ENCODE peak calls at places on chromosomes 5 and 9, in six cellular contexts. One of them, this sample, is unnamed.

GRCh38 chr9:90985631-90986030 is 184.0 kb downstream of the SYK start:
- DNase-seq in Caco-2: no peak
- DNase-seq in mesenchymal stem cell: no peak
- DNase-seq in AG09309: no peak
- DNase-seq in right lobe of liver: no peak
- DNase-seq in aorta: no peak
- DNase-seq in this sample: no peak

GRCh38 chr5:141431286-141431685 is 979 bp downstream of the PCDHGA12 start:
- DNase-seq in Caco-2: no peak
- DNase-seq in mesenchymal stem cell: no peak
- DNase-seq in right lobe of liver: no peak
- DNase-seq in AG09309: no peak
- DNase-seq in aorta: no peak
- DNase-seq in this sample: no peak

GRCh38 chr5:169408735-169409134 is 107.8 kb upstream of the SLIT3 start:
- DNase-seq in AG09309: peak; percentile 51
- DNase-seq in Caco-2: no peak
- DNase-seq in aorta: no peak
- DNase-seq in right lobe of liver: no peak
- DNase-seq in mesenchymal stem cell: no peak
- DNase-seq in this sample: no peak

GRCh38 chr5:149795360-149795759 is 65.2 kb downstream of the PPARGC1B start:
- DNase-seq in right lobe of liver: no peak
- DNase-seq in AG09309: no peak
- DNase-seq in aorta: no peak
- DNase-seq in Caco-2: no peak
- DNase-seq in mesenchymal stem cell: no peak
- DNase-seq in this sample: no peak

GRCh38 chr5:156528673-156529072 is 201.7 kb downstream of the SGCD start:
- DNase-seq in Caco-2: no peak
- DNase-seq in mesenchymal stem cell: no peak
- DNase-seq in aorta: no peak
- DNase-seq in AG09309: no peak
- DNase-seq in right lobe of liver: no peak
- DNase-seq in this sample: no peak

GRCh38 chr5:35869705-35870277 is 13.1 kb downstream of the IL7R start:
- DNase-seq in aorta: no peak
- DNase-seq in right lobe of liver: no peak
- DNase-seq in Caco-2: no peak
- DNase-seq in mesenchymal stem cell: no peak
- DNase-seq in AG09309: no peak
- DNase-seq in this sample: no peak

GRCh38 chr5:120697147-120697546 is 233.0 kb downstream of the PRR16 start:
- DNase-seq in Caco-2: no peak
- DNase-seq in mesenchymal stem cell: no peak
- DNase-seq in AG09309: no peak
- DNase-seq in right lobe of liver: no peak
- DNase-seq in aorta: no peak
- DNase-seq in this sample: no peak

GRCh38 chr5:28779161-28779754 is 1740.9 kb upstream of the CDH9 start:
- DNase-seq in mesenchymal stem cell: peak; percentile 8
- DNase-seq in aorta: no peak
- DNase-seq in AG09309: no peak
- DNase-seq in right lobe of liver: no peak
- DNase-seq in Caco-2: no peak
- DNase-seq in this sample: peak; percentile 2

GRCh38 chr5:132679166-132679565 is 5.4 kb downstream of the IL4 start:
- DNase-seq in Caco-2: no peak
- DNase-seq in aorta: no peak
- DNase-seq in right lobe of liver: no peak
- DNase-seq in mesenchymal stem cell: no peak
- DNase-seq in AG09309: no peak
- DNase-seq in this sample: no peak

GRCh38 chr9:134802201-134802795 is 78.3 kb upstream of the FCN2 start:
- DNase-seq in aorta: no peak
- DNase-seq in AG09309: no peak
- DNase-seq in Caco-2: no peak
- DNase-seq in right lobe of liver: no peak
- DNase-seq in mesenchymal stem cell: no peak
- DNase-seq in this sample: no peak

GRCh38 chr9:135309763-135310125 is 169.8 kb upstream of the PPP1R26 start:
- DNase-seq in right lobe of liver: no peak
- DNase-seq in aorta: no peak
- DNase-seq in AG09309: no peak
- DNase-seq in mesenchymal stem cell: no peak
- DNase-seq in Caco-2: no peak
- DNase-seq in this sample: no peak

GRCh38 chr5:56813302-56813701 is 2.0 kb upstream of the MAP3K1 start:
- DNase-seq in aorta: no peak
- DNase-seq in AG09309: no peak
- DNase-seq in mesenchymal stem cell: no peak
- DNase-seq in Caco-2: no peak
- DNase-seq in right lobe of liver: no peak
- DNase-seq in this sample: no peak

GRCh38 chr5:52725065-52725746 is 62.5 kb upstream of the ITGA1 start:
- DNase-seq in aorta: no peak
- DNase-seq in right lobe of liver: no peak
- DNase-seq in Caco-2: no peak
- DNase-seq in mesenchymal stem cell: peak; percentile 65
- DNase-seq in AG09309: no peak
- DNase-seq in this sample: peak; percentile 52

GRCh38 chr5:170216262-170216864 is 16.4 kb upstream of the C5orf58 start:
- DNase-seq in mesenchymal stem cell: peak; percentile 68
- DNase-seq in right lobe of liver: no peak
- DNase-seq in Caco-2: peak; percentile 45
- DNase-seq in aorta: no peak
- DNase-seq in AG09309: peak; percentile 42
- DNase-seq in this sample: peak; percentile 79

GRCh38 chr5:179858241-179858585 is 404 bp downstream of the MRNIP start:
- DNase-seq in right lobe of liver: peak; percentile 63
- DNase-seq in AG09309: no peak
- DNase-seq in mesenchymal stem cell: no peak
- DNase-seq in Caco-2: peak; percentile 55
- DNase-seq in aorta: no peak
- DNase-seq in this sample: peak; percentile 57

GRCh38 chr5:97142521-97143254 is at the start of gene LIX1:
- DNase-seq in right lobe of liver: no peak
- DNase-seq in aorta: no peak
- DNase-seq in AG09309: no peak
- DNase-seq in Caco-2: peak; percentile 66
- DNase-seq in mesenchymal stem cell: peak; percentile 57
- DNase-seq in this sample: peak; percentile 55

GRCh38 chr5:106399381-106399780 is 1271.4 kb downstream of the EFNA5 start:
- DNase-seq in AG09309: no peak
- DNase-seq in aorta: no peak
- DNase-seq in mesenchymal stem cell: peak; percentile 78
- DNase-seq in right lobe of liver: no peak
- DNase-seq in Caco-2: no peak
- DNase-seq in this sample: no peak

GRCh38 chr5:37696190-37697021 is 143.4 kb downstream of the GDNF start:
- DNase-seq in aorta: no peak
- DNase-seq in mesenchymal stem cell: no peak
- DNase-seq in AG09309: no peak
- DNase-seq in right lobe of liver: no peak
- DNase-seq in Caco-2: no peak
- DNase-seq in this sample: no peak

GRCh38 chr5:151406322-151406947 is 41.0 kb upstream of the SLC36A1 start:
- DNase-seq in AG09309: no peak
- DNase-seq in mesenchymal stem cell: no peak
- DNase-seq in right lobe of liver: no peak
- DNase-seq in aorta: no peak
- DNase-seq in Caco-2: no peak
- DNase-seq in this sample: peak; percentile 12

GRCh38 chr5:88860501-88860900 is 22.5 kb downstream of the MEF2C start:
- DNase-seq in right lobe of liver: no peak
- DNase-seq in AG09309: peak; percentile 13
- DNase-seq in mesenchymal stem cell: no peak
- DNase-seq in aorta: no peak
- DNase-seq in Caco-2: no peak
- DNase-seq in this sample: no peak

GRCh38 chr9:116083837-116084236 is 69.8 kb upstream of the PAPPA start:
- DNase-seq in Caco-2: no peak
- DNase-seq in mesenchymal stem cell: no peak
- DNase-seq in AG09309: no peak
- DNase-seq in aorta: no peak
- DNase-seq in right lobe of liver: no peak
- DNase-seq in this sample: no peak

GRCh38 chr9:8616419-8616818 is 816.8 kb upstream of the DMAC1 start:
- DNase-seq in mesenchymal stem cell: no peak
- DNase-seq in aorta: no peak
- DNase-seq in Caco-2: no peak
- DNase-seq in right lobe of liver: no peak
- DNase-seq in AG09309: no peak
- DNase-seq in this sample: no peak

GRCh38 chr9:114958021-114958846 is 27.8 kb upstream of the TNFSF8 start:
- DNase-seq in aorta: peak; percentile 79
- DNase-seq in Caco-2: no peak
- DNase-seq in mesenchymal stem cell: no peak
- DNase-seq in right lobe of liver: peak; percentile 58
- DNase-seq in AG09309: no peak
- DNase-seq in this sample: peak; percentile 96

GRCh38 chr9:6218099-6218502 is 2.5 kb downstream of the IL33 start:
- DNase-seq in aorta: no peak
- DNase-seq in Caco-2: no peak
- DNase-seq in mesenchymal stem cell: peak; percentile 3
- DNase-seq in AG09309: no peak
- DNase-seq in right lobe of liver: no peak
- DNase-seq in this sample: no peak

GRCh38 chr9:131008563-131008908 is 438 bp upstream of the LAMC3 start:
- DNase-seq in mesenchymal stem cell: no peak
- DNase-seq in aorta: no peak
- DNase-seq in right lobe of liver: no peak
- DNase-seq in AG09309: no peak
- DNase-seq in Caco-2: no peak
- DNase-seq in this sample: no peak

GRCh38 chr5:107502711-107503110 is 168.0 kb downstream of the EFNA5 start:
- DNase-seq in right lobe of liver: no peak
- DNase-seq in AG09309: no peak
- DNase-seq in mesenchymal stem cell: no peak
- DNase-seq in Caco-2: no peak
- DNase-seq in aorta: no peak
- DNase-seq in this sample: no peak

GRCh38 chr5:16992006-16992405 is 55.9 kb upstream of the MYO10 start:
- DNase-seq in aorta: no peak
- DNase-seq in right lobe of liver: no peak
- DNase-seq in AG09309: peak; percentile 46
- DNase-seq in mesenchymal stem cell: peak; percentile 61
- DNase-seq in Caco-2: no peak
- DNase-seq in this sample: no peak

GRCh38 chr5:56615750-56616149 is 199.6 kb upstream of the MAP3K1 start:
- DNase-seq in aorta: no peak
- DNase-seq in AG09309: no peak
- DNase-seq in Caco-2: no peak
- DNase-seq in mesenchymal stem cell: peak; percentile 16
- DNase-seq in right lobe of liver: no peak
- DNase-seq in this sample: no peak

GRCh38 chr5:136631176-136631575 is 265.8 kb upstream of the TRPC7 start:
- DNase-seq in AG09309: no peak
- DNase-seq in Caco-2: no peak
- DNase-seq in right lobe of liver: no peak
- DNase-seq in aorta: no peak
- DNase-seq in mesenchymal stem cell: peak; percentile 20
- DNase-seq in this sample: no peak

GRCh38 chr9:120965344-120966004 is 38.9 kb upstream of the TRAF1 start:
- DNase-seq in mesenchymal stem cell: no peak
- DNase-seq in AG09309: no peak
- DNase-seq in aorta: no peak
- DNase-seq in Caco-2: no peak
- DNase-seq in right lobe of liver: no peak
- DNase-seq in this sample: no peak

GRCh38 chr5:158406884-158407790 is 548.2 kb upstream of the CLINT1 start:
- DNase-seq in AG09309: no peak
- DNase-seq in right lobe of liver: no peak
- DNase-seq in aorta: no peak
- DNase-seq in Caco-2: no peak
- DNase-seq in mesenchymal stem cell: peak; percentile 27
- DNase-seq in this sample: peak; percentile 67

DNA sequence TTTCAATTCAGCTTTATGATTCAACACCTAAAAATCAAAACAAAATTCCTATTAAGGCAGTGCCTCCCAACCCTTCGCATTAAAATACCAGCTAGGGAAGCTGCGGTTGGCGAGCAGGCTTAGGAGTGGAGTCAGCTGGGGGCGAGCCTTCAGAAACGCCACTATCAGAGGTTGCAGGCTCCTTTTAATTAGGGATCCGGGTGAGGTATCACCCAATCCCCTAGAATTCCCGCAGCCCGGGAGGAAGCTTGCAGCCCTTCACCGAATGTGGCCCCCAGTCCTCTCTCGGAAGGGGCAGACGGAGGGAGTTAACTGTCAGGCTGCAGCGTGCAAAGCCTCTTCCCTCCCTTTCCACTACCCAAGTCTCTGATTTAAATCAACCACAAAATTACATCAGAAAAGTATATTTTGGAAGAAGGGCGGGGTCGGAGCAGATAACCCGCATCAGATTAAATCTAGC is 1.7 kb downstream of the STC2 start:
- DNase-seq in aorta: no peak
- DNase-seq in right lobe of liver: no peak
- DNase-seq in Caco-2: no peak
- DNase-seq in mesenchymal stem cell: peak; percentile 86
- DNase-seq in AG09309: no peak
- DNase-seq in this sample: peak; percentile 33
- H3K4me3 ChIP-seq in aorta: no peak overlapping the region
- H3K4me3 ChIP-seq in right lobe of liver: no peak overlapping the region
- H3K4me3 ChIP-seq in Caco-2: peak overlapping the region; percentile 87
- H3K4me3 ChIP-seq in mesenchymal stem cell: peak overlapping the region; percentile 77
- H3K4me3 ChIP-seq in AG09309: peak overlapping the region; percentile 91
- H3K4me3 ChIP-seq in this sample: peak overlapping the region; percentile 7

GRCh38 chr9:34627716-34628655 is 880 bp downstream of the ARID3C start:
- DNase-seq in aorta: no peak
- DNase-seq in right lobe of liver: no peak
- DNase-seq in Caco-2: no peak
- DNase-seq in mesenchymal stem cell: no peak
- DNase-seq in AG09309: no peak
- DNase-seq in this sample: no peak
- H3K4me3 ChIP-seq in aorta: no peak overlapping the region
- H3K4me3 ChIP-seq in right lobe of liver: peak overlapping the region; percentile 49
- H3K4me3 ChIP-seq in Caco-2: peak overlapping the region; percentile 46
- H3K4me3 ChIP-seq in mesenchymal stem cell: peak overlapping the region; percentile 75
- H3K4me3 ChIP-seq in AG09309: no peak overlapping the region
- H3K4me3 ChIP-seq in this sample: no peak overlapping the region

GRCh38 chr5:119322948-119323629 is 32.7 kb upstream of the TNFAIP8 start:
- DNase-seq in mesenchymal stem cell: no peak
- DNase-seq in aorta: no peak
- DNase-seq in AG09309: no peak
- DNase-seq in right lobe of liver: no peak
- DNase-seq in Caco-2: no peak
- DNase-seq in this sample: peak; percentile 56
- H3K4me3 ChIP-seq in mesenchymal stem cell: no peak overlapping the region
- H3K4me3 ChIP-seq in aorta: no peak overlapping the region
- H3K4me3 ChIP-seq in AG09309: no peak overlapping the region
- H3K4me3 ChIP-seq in right lobe of liver: no peak overlapping the region
- H3K4me3 ChIP-seq in Caco-2: no peak overlapping the region
- H3K4me3 ChIP-seq in this sample: no peak overlapping the region

DNA sequence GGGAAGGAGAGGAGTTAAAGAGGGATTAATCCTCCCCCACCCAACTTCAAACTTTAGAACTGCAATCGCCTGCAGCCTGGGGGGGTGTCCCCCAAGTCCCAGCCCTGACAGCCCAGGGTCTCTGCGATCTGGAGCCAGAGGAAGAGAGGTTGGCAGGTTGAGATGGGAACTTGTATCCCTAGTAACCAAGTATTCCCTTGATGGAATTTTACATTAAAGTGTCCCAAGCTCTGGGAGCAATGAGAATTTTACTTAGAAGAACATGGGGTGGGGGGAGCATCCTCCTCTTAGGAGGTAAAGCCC is 6.1 kb downstream of the NR2F1-AS1 start:
- DNase-seq in Caco-2: no peak
- DNase-seq in AG09309: no peak
- DNase-seq in right lobe of liver: no peak
- DNase-seq in aorta: no peak
- DNase-seq in mesenchymal stem cell: no peak
- DNase-seq in this sample: no peak
- H3K4me3 ChIP-seq in Caco-2: no peak overlapping the region
- H3K4me3 ChIP-seq in AG09309: no peak overlapping the region
- H3K4me3 ChIP-seq in right lobe of liver: no peak overlapping the region
- H3K4me3 ChIP-seq in aorta: no peak overlapping the region
- H3K4me3 ChIP-seq in mesenchymal stem cell: no peak overlapping the region
- H3K4me3 ChIP-seq in this sample: no peak overlapping the region

This sample was measured in NB4.